ENCODE peak calls at places on chromosomes 12 and 14, in ten cellular contexts. One of them, this sample, is unnamed.

GRCh38 chr14:106209745-106210144 is 683.4 kb downstream of the TMEM121 start:
- DNase-seq in stimulated activated CD8-positive, alpha-beta memory T cell treated with anti-CD3 and anti-CD28 coated beads, Interleukin-4, amount 100 ng/mL, for 1 hour: no peak
- DNase-seq in endodermal cell: no peak
- DNase-seq in Calu3: no peak
- DNase-seq in H4: no peak
- DNase-seq in progenitor cell of endocrine pancreas: no peak
- DNase-seq in anterior cingulate cortex: no peak
- DNase-seq in iPS DF 19.7: no peak
- DNase-seq in lung microvascular endothelial cell: no peak
- DNase-seq in epithelial cell of esophagus: no peak
- DNase-seq in this sample: no peak

GRCh38 chr14:33165144-33165925 is 226.7 kb downstream of the NPAS3 start:
- DNase-seq in iPS DF 19.7: no peak
- DNase-seq in Calu3: no peak
- DNase-seq in endodermal cell: no peak
- DNase-seq in anterior cingulate cortex: no peak
- DNase-seq in epithelial cell of esophagus: peak
- DNase-seq in stimulated activated CD8-positive, alpha-beta memory T cell treated with anti-CD3 and anti-CD28 coated beads, Interleukin-4, amount 100 ng/mL, for 1 hour: no peak
- DNase-seq in H4: peak
- DNase-seq in lung microvascular endothelial cell: no peak
- DNase-seq in progenitor cell of endocrine pancreas: no peak
- DNase-seq in this sample: no peak

GRCh38 chr14:101888182-101888581 is 76.2 kb upstream of the DYNC1H1 start:
- DNase-seq in endodermal cell: no peak
- DNase-seq in stimulated activated CD8-positive, alpha-beta memory T cell treated with anti-CD3 and anti-CD28 coated beads, Interleukin-4, amount 100 ng/mL, for 1 hour: no peak
- DNase-seq in H4: no peak
- DNase-seq in progenitor cell of endocrine pancreas: no peak
- DNase-seq in iPS DF 19.7: no peak
- DNase-seq in lung microvascular endothelial cell: no peak
- DNase-seq in epithelial cell of esophagus: no peak
- DNase-seq in anterior cingulate cortex: no peak
- DNase-seq in Calu3: no peak
- DNase-seq in this sample: no peak

GRCh38 chr14:67620217-67620789 is 583 bp downstream of the ARG2 start:
- DNase-seq in Calu3: peak
- DNase-seq in epithelial cell of esophagus: peak
- DNase-seq in progenitor cell of endocrine pancreas: no peak
- DNase-seq in iPS DF 19.7: no peak
- DNase-seq in anterior cingulate cortex: no peak
- DNase-seq in lung microvascular endothelial cell: peak
- DNase-seq in H4: no peak
- DNase-seq in stimulated activated CD8-positive, alpha-beta memory T cell treated with anti-CD3 and anti-CD28 coated beads, Interleukin-4, amount 100 ng/mL, for 1 hour: no peak
- DNase-seq in endodermal cell: peak
- DNase-seq in this sample: no peak

GRCh38 chr14:61460853-61461611 is 139.7 kb downstream of the PRKCH start:
- DNase-seq in iPS DF 19.7: no peak
- DNase-seq in Calu3: no peak
- DNase-seq in stimulated activated CD8-positive, alpha-beta memory T cell treated with anti-CD3 and anti-CD28 coated beads, Interleukin-4, amount 100 ng/mL, for 1 hour: no peak
- DNase-seq in epithelial cell of esophagus: peak
- DNase-seq in H4: no peak
- DNase-seq in anterior cingulate cortex: no peak
- DNase-seq in progenitor cell of endocrine pancreas: no peak
- DNase-seq in lung microvascular endothelial cell: peak
- DNase-seq in endodermal cell: no peak
- DNase-seq in this sample: no peak

GRCh38 chr12:26274441-26275312 is 79.3 kb downstream of the SSPN start:
- DNase-seq in progenitor cell of endocrine pancreas: no peak
- DNase-seq in lung microvascular endothelial cell: peak
- DNase-seq in H4: peak
- DNase-seq in anterior cingulate cortex: peak
- DNase-seq in epithelial cell of esophagus: peak
- DNase-seq in endodermal cell: peak
- DNase-seq in stimulated activated CD8-positive, alpha-beta memory T cell treated with anti-CD3 and anti-CD28 coated beads, Interleukin-4, amount 100 ng/mL, for 1 hour: no peak
- DNase-seq in iPS DF 19.7: peak
- DNase-seq in Calu3: peak
- DNase-seq in this sample: no peak

GRCh38 chr14:51449666-51450061 is 202.0 kb upstream of the FRMD6 start:
- DNase-seq in stimulated activated CD8-positive, alpha-beta memory T cell treated with anti-CD3 and anti-CD28 coated beads, Interleukin-4, amount 100 ng/mL, for 1 hour: no peak
- DNase-seq in lung microvascular endothelial cell: no peak
- DNase-seq in Calu3: no peak
- DNase-seq in anterior cingulate cortex: no peak
- DNase-seq in H4: no peak
- DNase-seq in endodermal cell: no peak
- DNase-seq in epithelial cell of esophagus: no peak
- DNase-seq in progenitor cell of endocrine pancreas: no peak
- DNase-seq in iPS DF 19.7: no peak
- DNase-seq in this sample: no peak

GRCh38 chr12:115941362-115941761 is 336.1 kb downstream of the MED13L start:
- DNase-seq in progenitor cell of endocrine pancreas: no peak
- DNase-seq in lung microvascular endothelial cell: no peak
- DNase-seq in Calu3: no peak
- DNase-seq in endodermal cell: peak
- DNase-seq in epithelial cell of esophagus: peak
- DNase-seq in stimulated activated CD8-positive, alpha-beta memory T cell treated with anti-CD3 and anti-CD28 coated beads, Interleukin-4, amount 100 ng/mL, for 1 hour: no peak
- DNase-seq in anterior cingulate cortex: no peak
- DNase-seq in H4: peak
- DNase-seq in iPS DF 19.7: no peak
- DNase-seq in this sample: peak

GRCh38 chr12:111616177-111616623 is 17.1 kb upstream of the ATXN2 start:
- DNase-seq in epithelial cell of esophagus: no peak
- DNase-seq in progenitor cell of endocrine pancreas: no peak
- DNase-seq in lung microvascular endothelial cell: no peak
- DNase-seq in endodermal cell: no peak
- DNase-seq in Calu3: no peak
- DNase-seq in stimulated activated CD8-positive, alpha-beta memory T cell treated with anti-CD3 and anti-CD28 coated beads, Interleukin-4, amount 100 ng/mL, for 1 hour: no peak
- DNase-seq in anterior cingulate cortex: no peak
- DNase-seq in H4: no peak
- DNase-seq in iPS DF 19.7: no peak
- DNase-seq in this sample: no peak

GRCh38 chr12:81209001-81209400 is 131.1 kb downstream of the ACSS3 start:
- DNase-seq in progenitor cell of endocrine pancreas: no peak
- DNase-seq in lung microvascular endothelial cell: no peak
- DNase-seq in anterior cingulate cortex: no peak
- DNase-seq in iPS DF 19.7: no peak
- DNase-seq in stimulated activated CD8-positive, alpha-beta memory T cell treated with anti-CD3 and anti-CD28 coated beads, Interleukin-4, amount 100 ng/mL, for 1 hour: no peak
- DNase-seq in epithelial cell of esophagus: no peak
- DNase-seq in endodermal cell: no peak
- DNase-seq in Calu3: no peak
- DNase-seq in H4: no peak
- DNase-seq in this sample: no peak

GRCh38 chr12:18153826-18154225 is 63.8 kb upstream of the RERGL start:
- DNase-seq in H4: no peak
- DNase-seq in endodermal cell: no peak
- DNase-seq in lung microvascular endothelial cell: no peak
- DNase-seq in anterior cingulate cortex: no peak
- DNase-seq in epithelial cell of esophagus: no peak
- DNase-seq in iPS DF 19.7: peak
- DNase-seq in Calu3: no peak
- DNase-seq in stimulated activated CD8-positive, alpha-beta memory T cell treated with anti-CD3 and anti-CD28 coated beads, Interleukin-4, amount 100 ng/mL, for 1 hour: no peak
- DNase-seq in progenitor cell of endocrine pancreas: no peak
- DNase-seq in this sample: no peak

GRCh38 chr12:123681605-123682004 is 10.7 kb downstream of the TCTN2 start:
- DNase-seq in endodermal cell: no peak
- DNase-seq in lung microvascular endothelial cell: no peak
- DNase-seq in epithelial cell of esophagus: no peak
- DNase-seq in anterior cingulate cortex: no peak
- DNase-seq in H4: no peak
- DNase-seq in progenitor cell of endocrine pancreas: no peak
- DNase-seq in Calu3: no peak
- DNase-seq in iPS DF 19.7: no peak
- DNase-seq in stimulated activated CD8-positive, alpha-beta memory T cell treated with anti-CD3 and anti-CD28 coated beads, Interleukin-4, amount 100 ng/mL, for 1 hour: no peak
- DNase-seq in this sample: no peak

GRCh38 chr14:97273540-97273939 is 476.4 kb downstream of the VRK1 start:
- DNase-seq in iPS DF 19.7: no peak
- DNase-seq in stimulated activated CD8-positive, alpha-beta memory T cell treated with anti-CD3 and anti-CD28 coated beads, Interleukin-4, amount 100 ng/mL, for 1 hour: no peak
- DNase-seq in endodermal cell: peak
- DNase-seq in lung microvascular endothelial cell: no peak
- DNase-seq in anterior cingulate cortex: no peak
- DNase-seq in Calu3: no peak
- DNase-seq in progenitor cell of endocrine pancreas: no peak
- DNase-seq in epithelial cell of esophagus: no peak
- DNase-seq in H4: no peak
- DNase-seq in this sample: no peak

GRCh38 chr14:67746927-67747326 is 45.2 kb downstream of the RDH12 start:
- DNase-seq in iPS DF 19.7: no peak
- DNase-seq in progenitor cell of endocrine pancreas: no peak
- DNase-seq in stimulated activated CD8-positive, alpha-beta memory T cell treated with anti-CD3 and anti-CD28 coated beads, Interleukin-4, amount 100 ng/mL, for 1 hour: no peak
- DNase-seq in epithelial cell of esophagus: no peak
- DNase-seq in lung microvascular endothelial cell: no peak
- DNase-seq in endodermal cell: no peak
- DNase-seq in Calu3: no peak
- DNase-seq in H4: no peak
- DNase-seq in anterior cingulate cortex: no peak
- DNase-seq in this sample: no peak

GRCh38 chr14:102217987-102218421 is 78.3 kb downstream of the WDR20 start:
- DNase-seq in endodermal cell: no peak
- DNase-seq in epithelial cell of esophagus: no peak
- DNase-seq in stimulated activated CD8-positive, alpha-beta memory T cell treated with anti-CD3 and anti-CD28 coated beads, Interleukin-4, amount 100 ng/mL, for 1 hour: no peak
- DNase-seq in iPS DF 19.7: no peak
- DNase-seq in Calu3: no peak
- DNase-seq in progenitor cell of endocrine pancreas: no peak
- DNase-seq in lung microvascular endothelial cell: no peak
- DNase-seq in anterior cingulate cortex: no peak
- DNase-seq in H4: no peak
- DNase-seq in this sample: no peak

GRCh38 chr12:113230315-113231274 is 9.3 kb downstream of the TPCN1 start:
- DNase-seq in progenitor cell of endocrine pancreas: no peak
- DNase-seq in endodermal cell: no peak
- DNase-seq in lung microvascular endothelial cell: peak
- DNase-seq in H4: no peak
- DNase-seq in Calu3: no peak
- DNase-seq in epithelial cell of esophagus: no peak
- DNase-seq in stimulated activated CD8-positive, alpha-beta memory T cell treated with anti-CD3 and anti-CD28 coated beads, Interleukin-4, amount 100 ng/mL, for 1 hour: no peak
- DNase-seq in anterior cingulate cortex: no peak
- DNase-seq in iPS DF 19.7: no peak
- DNase-seq in this sample: no peak

GRCh38 chr12:27178723-27179398 is 65.2 kb upstream of the STK38L start:
- DNase-seq in epithelial cell of esophagus: no peak
- DNase-seq in progenitor cell of endocrine pancreas: no peak
- DNase-seq in lung microvascular endothelial cell: peak
- DNase-seq in Calu3: no peak
- DNase-seq in endodermal cell: no peak
- DNase-seq in anterior cingulate cortex: no peak
- DNase-seq in stimulated activated CD8-positive, alpha-beta memory T cell treated with anti-CD3 and anti-CD28 coated beads, Interleukin-4, amount 100 ng/mL, for 1 hour: no peak
- DNase-seq in H4: peak
- DNase-seq in iPS DF 19.7: no peak
- DNase-seq in this sample: no peak

GRCh38 chr12:6824962-6825381 is 3.2 kb upstream of the P3H3 start:
- DNase-seq in iPS DF 19.7: no peak
- DNase-seq in Calu3: no peak
- DNase-seq in anterior cingulate cortex: no peak
- DNase-seq in endodermal cell: no peak
- DNase-seq in lung microvascular endothelial cell: peak
- DNase-seq in epithelial cell of esophagus: peak
- DNase-seq in progenitor cell of endocrine pancreas: no peak
- DNase-seq in H4: no peak
- DNase-seq in stimulated activated CD8-positive, alpha-beta memory T cell treated with anti-CD3 and anti-CD28 coated beads, Interleukin-4, amount 100 ng/mL, for 1 hour: no peak
- DNase-seq in this sample: no peak

GRCh38 chr14:75452900-75453816 is 25.3 kb downstream of the JDP2 start:
- DNase-seq in iPS DF 19.7: peak
- DNase-seq in H4: peak
- DNase-seq in endodermal cell: peak
- DNase-seq in lung microvascular endothelial cell: peak
- DNase-seq in epithelial cell of esophagus: peak
- DNase-seq in progenitor cell of endocrine pancreas: peak
- DNase-seq in anterior cingulate cortex: no peak
- DNase-seq in stimulated activated CD8-positive, alpha-beta memory T cell treated with anti-CD3 and anti-CD28 coated beads, Interleukin-4, amount 100 ng/mL, for 1 hour: no peak
- DNase-seq in Calu3: peak
- DNase-seq in this sample: no peak

GRCh38 chr12:106386836-106387555 is 29.4 kb downstream of the POLR3B start:
- DNase-seq in endodermal cell: no peak
- DNase-seq in lung microvascular endothelial cell: no peak
- DNase-seq in iPS DF 19.7: no peak
- DNase-seq in progenitor cell of endocrine pancreas: no peak
- DNase-seq in Calu3: no peak
- DNase-seq in anterior cingulate cortex: no peak
- DNase-seq in stimulated activated CD8-positive, alpha-beta memory T cell treated with anti-CD3 and anti-CD28 coated beads, Interleukin-4, amount 100 ng/mL, for 1 hour: no peak
- DNase-seq in epithelial cell of esophagus: peak
- DNase-seq in H4: no peak
- DNase-seq in this sample: no peak

GRCh38 chr14:105448706-105449111 is 25.9 kb upstream of the CRIP2 start:
- DNase-seq in progenitor cell of endocrine pancreas: peak
- DNase-seq in endodermal cell: peak
- DNase-seq in epithelial cell of esophagus: peak
- DNase-seq in H4: no peak
- DNase-seq in lung microvascular endothelial cell: peak
- DNase-seq in stimulated activated CD8-positive, alpha-beta memory T cell treated with anti-CD3 and anti-CD28 coated beads, Interleukin-4, amount 100 ng/mL, for 1 hour: peak
- DNase-seq in iPS DF 19.7: no peak
- DNase-seq in anterior cingulate cortex: no peak
- DNase-seq in Calu3: peak
- DNase-seq in this sample: no peak

GRCh38 chr12:3655331-3655900 is 97.5 kb downstream of the CRACR2A start:
- DNase-seq in iPS DF 19.7: peak
- DNase-seq in lung microvascular endothelial cell: peak
- DNase-seq in H4: no peak
- DNase-seq in Calu3: peak
- DNase-seq in epithelial cell of esophagus: peak
- DNase-seq in anterior cingulate cortex: no peak
- DNase-seq in endodermal cell: peak
- DNase-seq in progenitor cell of endocrine pancreas: no peak
- DNase-seq in stimulated activated CD8-positive, alpha-beta memory T cell treated with anti-CD3 and anti-CD28 coated beads, Interleukin-4, amount 100 ng/mL, for 1 hour: no peak
- DNase-seq in this sample: no peak

GRCh38 chr12:94405378-94406116 is 54.1 kb downstream of the CEP83 start:
- DNase-seq in endodermal cell: no peak
- DNase-seq in epithelial cell of esophagus: no peak
- DNase-seq in Calu3: no peak
- DNase-seq in lung microvascular endothelial cell: no peak
- DNase-seq in H4: no peak
- DNase-seq in stimulated activated CD8-positive, alpha-beta memory T cell treated with anti-CD3 and anti-CD28 coated beads, Interleukin-4, amount 100 ng/mL, for 1 hour: no peak
- DNase-seq in iPS DF 19.7: no peak
- DNase-seq in anterior cingulate cortex: no peak
- DNase-seq in progenitor cell of endocrine pancreas: no peak
- DNase-seq in this sample: no peak

GRCh38 chr12:21340406-21340805 is 5.7 kb upstream of the SLCO1A2 start:
- DNase-seq in anterior cingulate cortex: no peak
- DNase-seq in iPS DF 19.7: no peak
- DNase-seq in epithelial cell of esophagus: no peak
- DNase-seq in Calu3: no peak
- DNase-seq in endodermal cell: no peak
- DNase-seq in progenitor cell of endocrine pancreas: no peak
- DNase-seq in stimulated activated CD8-positive, alpha-beta memory T cell treated with anti-CD3 and anti-CD28 coated beads, Interleukin-4, amount 100 ng/mL, for 1 hour: no peak
- DNase-seq in H4: no peak
- DNase-seq in lung microvascular endothelial cell: no peak
- DNase-seq in this sample: no peak

GRCh38 chr14:72560331-72560730 is 333.6 kb downstream of the DPF3 start:
- DNase-seq in iPS DF 19.7: no peak
- DNase-seq in progenitor cell of endocrine pancreas: no peak
- DNase-seq in endodermal cell: peak
- DNase-seq in anterior cingulate cortex: no peak
- DNase-seq in epithelial cell of esophagus: no peak
- DNase-seq in Calu3: no peak
- DNase-seq in H4: no peak
- DNase-seq in stimulated activated CD8-positive, alpha-beta memory T cell treated with anti-CD3 and anti-CD28 coated beads, Interleukin-4, amount 100 ng/mL, for 1 hour: no peak
- DNase-seq in lung microvascular endothelial cell: peak
- DNase-seq in this sample: no peak

GRCh38 chr14:90453401-90453951 is 56.6 kb downstream of the CALM1 start:
- DNase-seq in anterior cingulate cortex: no peak
- DNase-seq in epithelial cell of esophagus: no peak
- DNase-seq in H4: no peak
- DNase-seq in endodermal cell: no peak
- DNase-seq in iPS DF 19.7: no peak
- DNase-seq in stimulated activated CD8-positive, alpha-beta memory T cell treated with anti-CD3 and anti-CD28 coated beads, Interleukin-4, amount 100 ng/mL, for 1 hour: no peak
- DNase-seq in Calu3: no peak
- DNase-seq in lung microvascular endothelial cell: peak
- DNase-seq in progenitor cell of endocrine pancreas: no peak
- DNase-seq in this sample: no peak

GRCh38 chr14:103931422-103931821 is 3.2 kb downstream of the TDRD9 start:
- DNase-seq in progenitor cell of endocrine pancreas: no peak
- DNase-seq in iPS DF 19.7: no peak
- DNase-seq in lung microvascular endothelial cell: no peak
- DNase-seq in H4: no peak
- DNase-seq in anterior cingulate cortex: no peak
- DNase-seq in endodermal cell: no peak
- DNase-seq in epithelial cell of esophagus: no peak
- DNase-seq in Calu3: no peak
- DNase-seq in stimulated activated CD8-positive, alpha-beta memory T cell treated with anti-CD3 and anti-CD28 coated beads, Interleukin-4, amount 100 ng/mL, for 1 hour: no peak
- DNase-seq in this sample: no peak

GRCh38 chr12:88924162-88924561 is 343.9 kb upstream of the KITLG start:
- DNase-seq in H4: no peak
- DNase-seq in Calu3: no peak
- DNase-seq in endodermal cell: no peak
- DNase-seq in stimulated activated CD8-positive, alpha-beta memory T cell treated with anti-CD3 and anti-CD28 coated beads, Interleukin-4, amount 100 ng/mL, for 1 hour: no peak
- DNase-seq in epithelial cell of esophagus: no peak
- DNase-seq in anterior cingulate cortex: no peak
- DNase-seq in progenitor cell of endocrine pancreas: no peak
- DNase-seq in iPS DF 19.7: no peak
- DNase-seq in lung microvascular endothelial cell: no peak
- DNase-seq in this sample: no peak